ENCODE peak calls at places on chromosomes 7 and 10, in seven cellular contexts. E, M, H, Q, Z, F and L are unnamed samples.

GRCh38 chr7:20647051-20647450 is 31.6 kb downstream of the ABCB5 start:
- DNase-seq in E (no peak), F (no peak), Z (no peak), Q (no peak), M (no peak), H (no peak), L (no peak)

GRCh38 chr7:20784311-20785210 is 2.1 kb downstream of the SP8 start:
- DNase-seq in F (no peak), E (peak; percentile 69), M (peak; percentile 79), Z (no peak), Q (no peak), H (no peak), L (no peak)

GRCh38 chr10:37448161-37448560 is 322.8 kb downstream of the ANKRD30A start:
- DNase-seq in Q (no peak), H (no peak), M (no peak), F (no peak), E (no peak), Z (no peak), L (no peak)

GRCh38 chr7:101162551-101163280 is 2.7 kb downstream of the VGF start:
- DNase-seq in Q (peak; percentile 27), E (peak; percentile 84), Z (no peak), F (peak; percentile 27), H (no peak), M (peak; percentile 84), L (peak; percentile 74)

GRCh38 chr7:120337308-120337907 is 64.4 kb downstream of the KCND2 start:
- DNase-seq in M (peak; percentile 70), F (no peak), E (no peak), Q (no peak), H (peak; percentile 1), Z (no peak), L (no peak)

GRCh38 chr7:130486114-130486962 is 5.5 kb upstream of the MEST start:
- DNase-seq in E (peak; percentile 95), M (peak; percentile 98), H (peak; percentile 71), Z (peak; percentile 56), Q (peak; percentile 83), F (peak; percentile 27), L (peak; percentile 86)

GRCh38 chr7:43790006-43790405 is 31.5 kb downstream of the BLVRA start:
- DNase-seq in Q (no peak), H (no peak), F (no peak), Z (no peak), M (no peak), E (no peak), L (no peak)

GRCh38 chr10:98563811-98564210 is 117.1 kb upstream of the HPS1 start:
- DNase-seq in Z (no peak), Q (no peak), H (no peak), F (no peak), E (no peak), M (no peak), L (no peak)

GRCh38 chr10:104437226-104437625 is 83.6 kb downstream of the CFAP58 start:
- DNase-seq in Z (no peak), H (no peak), E (no peak), F (no peak), M (no peak), Q (no peak), L (no peak)

GRCh38 chr7:408651-409343 is 110.8 kb downstream of the PDGFA start:
- DNase-seq in Z (no peak), F (no peak), M (no peak), H (no peak), E (peak; percentile 20), Q (no peak), L (no peak)

GRCh38 chr7:113652501-113652900 is 266.3 kb downstream of the PPP1R3A start:
- DNase-seq in Z (no peak), F (no peak), H (no peak), E (no peak), Q (no peak), M (no peak), L (no peak)

GRCh38 chr10:32957341-32958084 is 517 bp downstream of the ITGB1 start:
- DNase-seq in M (peak; percentile 57), Z (peak; percentile 68), H (peak; percentile 45), Q (peak; percentile 50), E (peak; percentile 66), F (peak; percentile 60), L (no peak)

GRCh38 chr10:128472196-128472595 is 346.0 kb upstream of the MKI67 start:
- DNase-seq in E (no peak), F (no peak), H (no peak), Q (no peak), Z (no peak), M (no peak), L (no peak)

GRCh38 chr10:89371987-89372386 is 5.9 kb upstream of the IFIT1B start:
- DNase-seq in Q (no peak), M (no peak), Z (no peak), F (no peak), H (no peak), E (no peak), L (no peak)

GRCh38 chr10:10613654-10614244 is 403.9 kb upstream of the CELF2 start:
- DNase-seq in H (no peak), Z (no peak), M (no peak), Q (no peak), E (no peak), F (no peak), L (no peak)

GRCh38 chr7:76283254-76284159 is 19.0 kb upstream of the HSPB1 start:
- DNase-seq in F (no peak), M (no peak), H (no peak), Q (no peak), Z (no peak), E (no peak), L (no peak)

GRCh38 chr7:7122033-7122478 is 60.3 kb upstream of the C1GALT1 start:
- DNase-seq in F (no peak), Q (no peak), Z (no peak), H (no peak), M (no peak), E (no peak), L (no peak)

GRCh38 chr10:120514035-120514620 is 57.1 kb downstream of the PLPP4 start:
- DNase-seq in Q (no peak), H (peak; percentile 70), M (peak; percentile 86), E (peak; percentile 67), Z (no peak), F (no peak), L (no peak)

GRCh38 chr7:151088856-151089699 is 2.8 kb downstream of the AGAP3 start:
- DNase-seq in M (peak; percentile 61), E (no peak), Z (peak; percentile 72), H (peak; percentile 58), Q (peak; percentile 60), F (peak; percentile 69), L (no peak)

GRCh38 chr7:55065511-55066229 is 46.9 kb downstream of the EGFR start:
- DNase-seq in Z (no peak), F (no peak), M (peak; percentile 56), E (peak; percentile 40), H (no peak), Q (no peak), L (peak; percentile 79)

GRCh38 chr7:70619130-70619529 is 512.8 kb upstream of the GALNT17 start:
- DNase-seq in E (no peak), Z (no peak), M (peak; percentile 55), H (no peak), F (no peak), Q (no peak), L (no peak)

GRCh38 chr7:82210422-82211184 is 233.0 kb downstream of the CACNA2D1 start:
- DNase-seq in E (no peak), H (no peak), Q (no peak), M (no peak), F (no peak), Z (no peak), L (no peak)

GRCh38 chr7:12210179-12211053 is 678 bp upstream of the TMEM106B start:
- DNase-seq in E (no peak), Z (peak; percentile 16), F (peak; percentile 14), Q (no peak), H (no peak), M (peak; percentile 58), L (no peak)

GRCh38 chr7:115731796-115732471 is 298.6 kb downstream of the TFEC start:
- DNase-seq in F (no peak), E (no peak), H (no peak), Z (no peak), M (no peak), Q (no peak), L (no peak)

GRCh38 chr10:80196270-80196949 is 8.9 kb downstream of the ANXA11 start:
- DNase-seq in Q (no peak), M (no peak), E (no peak), H (no peak), F (no peak), Z (peak; percentile 84), L (peak; percentile 92)

GRCh38 chr7:92613214-92613613 is 23.0 kb upstream of the FAM133B start:
- DNase-seq in Z (no peak), H (no peak), E (no peak), Q (no peak), F (no peak), M (no peak), L (no peak)

GRCh38 chr7:33958126-33958525 is 52.8 kb downstream of the BMPER start:
- DNase-seq in H (no peak), E (no peak), M (no peak), Q (no peak), F (no peak), Z (no peak), L (no peak)
- H3K4me1 ChIP-seq in H (no peaks in the 10 kb centered on the region), E (no peaks in the 10 kb centered on the region), M (no peaks in the 10 kb centered on the region), Q (no peaks in the 10 kb centered on the region), F (no peaks in the 10 kb centered on the region), Z (no peaks in the 10 kb centered on the region), L (no peaks in the 10 kb centered on the region)

GRCh38 chr7:2709553-2710165 is 21.7 kb downstream of the AMZ1 start:
- DNase-seq in Q (peak; percentile 33), F (peak; percentile 57), H (peak; percentile 62), Z (peak; percentile 64), E (peak; percentile 95), M (peak; percentile 93), L (no peak)
- H3K27ac ChIP-seq in Q (no peak overlapping the region), F (no peak overlapping the region), H (no peak overlapping the region), Z (no peak overlapping the region), E (no peak overlapping the region), M (no peak overlapping the region), L (no peak overlapping the region)

DNA sequence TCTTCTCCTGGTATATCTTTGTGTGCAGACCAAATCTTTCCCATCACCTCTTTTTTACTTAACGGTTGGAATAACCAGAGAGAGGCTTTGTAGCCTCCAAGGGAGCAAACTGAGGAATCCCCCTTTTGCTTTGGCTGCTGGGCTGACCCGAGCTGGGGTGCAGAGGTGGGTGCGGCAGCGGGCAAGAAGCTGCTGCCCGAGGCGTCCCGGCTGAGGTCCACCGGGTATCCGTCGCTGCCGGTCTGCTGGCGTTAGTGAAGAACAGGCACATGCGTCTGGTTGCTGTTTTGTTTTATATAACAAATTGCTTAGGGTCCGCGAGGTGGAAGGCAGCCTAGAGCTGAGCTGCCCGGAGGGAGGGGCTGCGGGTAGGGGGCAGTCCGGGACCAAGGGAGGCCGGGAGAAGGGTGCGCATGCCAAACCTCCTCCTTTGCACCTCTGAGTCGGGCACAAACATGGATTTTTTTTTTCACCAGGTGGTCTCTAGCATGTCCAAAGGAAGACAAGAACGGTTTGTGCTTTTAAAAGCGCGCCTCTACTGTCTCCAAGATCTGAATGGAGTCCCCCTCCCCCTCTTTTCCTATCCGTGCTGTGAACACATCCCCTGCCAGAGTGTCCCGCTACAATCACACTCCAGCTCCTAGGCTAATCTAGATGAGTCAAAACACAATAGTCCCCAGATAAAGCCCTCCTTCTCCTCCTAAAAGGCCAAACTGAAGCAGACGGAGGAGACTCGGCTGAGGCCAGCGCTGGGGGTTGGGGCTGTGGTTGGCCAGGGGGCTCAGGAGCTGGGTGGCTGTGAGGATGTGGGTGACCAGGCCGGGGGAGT is 6.8 kb upstream of the GATA3 start:
- DNase-seq in Z (no peak), H (peak; percentile 52), F (no peak), E (no peak), Q (no peak), M (peak; percentile 78), L (no peak)
- H3K4me1 ChIP-seq in Z (peaks cover 34% of the 10 kb centered on the region), H (peaks cover 22% of the 10 kb centered on the region), F (peaks cover 78% of the 10 kb centered on the region), E (no peaks in the 10 kb centered on the region), Q (peaks cover 11% of the 10 kb centered on the region), M (peaks cover 70% of the 10 kb centered on the region), L (no peaks in the 10 kb centered on the region)

GRCh38 chr7:34838329-34838728 is 180.3 kb downstream of the NPSR1 start:
- DNase-seq in Q (no peak), F (no peak), M (no peak), H (no peak), E (no peak), Z (no peak), L (no peak)
- H3K27ac ChIP-seq in Q (no peak overlapping the region), F (no peak overlapping the region), M (no peak overlapping the region), H (no peak overlapping the region), E (no peak overlapping the region), Z (no peak overlapping the region), L (no peak overlapping the region)